ENCODE peak calls at places on chromosomes 2 and 18, in five cellular contexts. H is HuH-7.5; Q is activated naive CD4-positive, alpha-beta T cell; P is upper lobe of right lung; E is brain microvascular endothelial cell. T is an unnamed sample.

GRCh38 chr18:48868468-48869466 is 82.0 kb downstream of the SMAD7 start:
- DNase-seq in P (no peak), Q (no peak), E (no peak), H (peak), T (no peak)

GRCh38 chr2:196783431-196784094 is 15.9 kb downstream of the GTF3C3 start:
- DNase-seq in H (no peak), E (peak), Q (no peak), P (no peak), T (no peak)

GRCh38 chr18:23635283-23636040 is 27.2 kb downstream of the ANKRD29 start:
- DNase-seq in P (no peak), E (no peak), Q (no peak), H (no peak), T (no peak)

GRCh38 chr2:8248623-8248957 is 433.3 kb upstream of the ID2 start:
- DNase-seq in Q (no peak), H (no peak), E (no peak), P (no peak), T (no peak)

GRCh38 chr2:48771241-48772014 is 15.9 kb upstream of the LHCGR start:
- DNase-seq in E (no peak), P (no peak), H (no peak), Q (no peak), T (no peak)

GRCh38 chr2:219445220-219445631 is 10.6 kb downstream of the SPEG start:
- DNase-seq in E (no peak), H (no peak), P (no peak), Q (no peak), T (no peak)

GRCh38 chr2:71939588-71940535 is 207.8 kb downstream of the CYP26B1 start:
- DNase-seq in E (no peak), Q (no peak), P (peak), H (no peak), T (peak)

GRCh38 chr2:216372761-216373291 is 543 bp upstream of the MARCHF4 start:
- DNase-seq in P (no peak), Q (no peak), E (peak), H (no peak), T (no peak)

GRCh38 chr2:193679850-193680249 is 1485.1 kb upstream of the TMEFF2 start:
- DNase-seq in P (no peak), H (no peak), Q (no peak), E (peak), T (no peak)

GRCh38 chr2:234997389-234997788 is 45.6 kb downstream of the SH3BP4 start:
- DNase-seq in H (no peak), E (no peak), Q (no peak), P (no peak), T (no peak)

GRCh38 chr2:240142859-240143258 is 2.4 kb upstream of the OTOS start:
- DNase-seq in P (no peak), E (no peak), H (no peak), Q (no peak), T (no peak)

GRCh38 chr2:56753182-56753581 is 569.4 kb downstream of the CCDC85A start:
- DNase-seq in E (no peak), H (no peak), Q (no peak), P (no peak), T (no peak)

GRCh38 chr2:64859208-64860161 is 129.7 kb upstream of the SLC1A4 start:
- DNase-seq in E (peak), P (peak), Q (no peak), H (peak), T (peak)

GRCh38 chr2:23480991-23481797 is 96.2 kb downstream of the KLHL29 start:
- DNase-seq in H (peak), Q (no peak), E (peak), P (peak), T (no peak)

GRCh38 chr2:205484717-205485116 is 197.6 kb upstream of the NRP2 start:
- DNase-seq in P (no peak), E (no peak), H (no peak), Q (no peak), T (no peak)

GRCh38 chr2:26721267-26722032 is 28.9 kb downstream of the KCNK3 start:
- DNase-seq in H (peak), Q (no peak), E (no peak), P (no peak), T (peak)

GRCh38 chr2:58054264-58054663 is 7.7 kb downstream of the VRK2 start:
- DNase-seq in Q (no peak), P (no peak), E (no peak), H (no peak), T (no peak)

GRCh38 chr2:85684380-85684779 is 9.8 kb upstream of the GNLY start:
- DNase-seq in Q (no peak), P (no peak), E (no peak), H (no peak), T (no peak)

GRCh38 chr2:237413293-237414055 is 490 bp downstream of the COL6A3 start:
- DNase-seq in H (no peak), P (no peak), Q (no peak), E (no peak), T (no peak)

GRCh38 chr2:30217644-30218361 is 13.5 kb upstream of the LBH start:
- DNase-seq in E (no peak), Q (no peak), P (peak), H (no peak), T (no peak)